ENCODE peak calls at places on chromosome 5, in six cellular contexts. H is transverse colon, K is SK-N-SH, Q is GM12878, C is A549, O is ovary. N is an unnamed sample.

GRCh38 chr5:1704676-1705075 is 95.0 kb downstream of the MRPL36 start:
- DNase-seq in H (no peak), K (no peak), Q (no peak), C (no peak), O (no peak), N (peak)

GRCh38 chr5:169253071-169253470 is 47.9 kb downstream of the SLIT3 start:
- DNase-seq in H (no peak), K (no peak), Q (no peak), C (no peak), O (no peak), N (peak)

GRCh38 chr5:65037845-65038815 is 269.4 kb downstream of the CWC27 start:
- DNase-seq in H (peak), K (no peak), Q (no peak), C (peak), O (no peak), N (no peak)

GRCh38 chr5:80739487-80739886 is 84.7 kb upstream of the DHFR start:
- DNase-seq in H (no peak), K (no peak), Q (no peak), C (no peak), O (no peak), N (no peak)

GRCh38 chr5:150138551-150139265 is 16.9 kb downstream of the PDGFRB start:
- DNase-seq in H (no peak), K (peak), Q (no peak), C (no peak), O (peak), N (no peak)

GRCh38 chr5:150624334-150625163 is 15.9 kb upstream of the SYNPO start:
- DNase-seq in H (peak), K (peak), Q (no peak), C (no peak), O (no peak), N (no peak)

GRCh38 chr5:101543780-101544179 is 640.7 kb upstream of the ST8SIA4 start:
- DNase-seq in H (no peak), K (no peak), Q (no peak), C (peak), O (no peak), N (no peak)

GRCh38 chr5:122099060-122099790 is 21.2 kb upstream of the LOX start:
- DNase-seq in H (no peak), K (no peak), Q (no peak), C (peak), O (no peak), N (no peak)

GRCh38 chr5:57692582-57693487 is 210.2 kb upstream of the ACTBL2 start:
- DNase-seq in H (peak), K (no peak), Q (no peak), C (peak), O (peak), N (no peak)

GRCh38 chr5:28310696-28311095 is 1272.3 kb upstream of the CDH9 start:
- DNase-seq in H (no peak), K (no peak), Q (no peak), C (no peak), O (no peak), N (no peak)

GRCh38 chr5:14896091-14896490 is 24.5 kb upstream of the ANKH start:
- DNase-seq in H (peak), K (no peak), Q (no peak), C (no peak), O (no peak), N (no peak)

GRCh38 chr5:112419596-112420110 is 576 bp upstream of the EPB41L4A start:
- DNase-seq in H (peak), K (peak), Q (no peak), C (peak), O (peak), N (no peak)

GRCh38 chr5:62460578-62460983 is 48.0 kb downstream of the IPO11 start:
- DNase-seq in H (no peak), K (peak), Q (no peak), C (peak), O (no peak), N (no peak)

GRCh38 chr5:114857951-114858401 is 311.7 kb downstream of the TRIM36 start:
- DNase-seq in H (no peak), K (no peak), Q (no peak), C (no peak), O (no peak), N (no peak)

GRCh38 chr5:172920447-172920849 is 38.8 kb upstream of the RPL26L1 start:
- DNase-seq in H (no peak), K (no peak), Q (no peak), C (peak), O (no peak), N (no peak)
- TF ChIP-seq EP300 in H (peak), K (no peak), Q (no peak), C (peak), O (no peak), N (peak)

GRCh38 chr5:17432571-17432970 is 65.5 kb upstream of the TAF11L2 start:
- DNase-seq in H (no peak), K (no peak), Q (no peak), C (no peak), O (no peak), N (no peak)

GRCh38 chr5:17428176-17428800 is 69.7 kb upstream of the TAF11L2 start:
- DNase-seq in H (no peak), K (no peak), Q (no peak), C (no peak), O (no peak), N (no peak)

GRCh38 chr5:17431272-17432050 is 66.6 kb upstream of the TAF11L2 start:
- DNase-seq in H (no peak), K (no peak), Q (no peak), C (no peak), O (no peak), N (no peak)

GRCh38 chr5:17426104-17426739 is 71.8 kb upstream of the TAF11L2 start:
- DNase-seq in H (no peak), K (no peak), Q (peak), C (no peak), O (no peak), N (no peak)

GRCh38 chr5:17429353-17429752 is 68.7 kb upstream of the TAF11L2 start:
- DNase-seq in H (no peak), K (no peak), Q (no peak), C (no peak), O (no peak), N (no peak)
- TF ChIP-seq EP300 in H (no peak), K (no peak), Q (no peak), C (no peak), O (no peak), N (no peak)

DNA sequence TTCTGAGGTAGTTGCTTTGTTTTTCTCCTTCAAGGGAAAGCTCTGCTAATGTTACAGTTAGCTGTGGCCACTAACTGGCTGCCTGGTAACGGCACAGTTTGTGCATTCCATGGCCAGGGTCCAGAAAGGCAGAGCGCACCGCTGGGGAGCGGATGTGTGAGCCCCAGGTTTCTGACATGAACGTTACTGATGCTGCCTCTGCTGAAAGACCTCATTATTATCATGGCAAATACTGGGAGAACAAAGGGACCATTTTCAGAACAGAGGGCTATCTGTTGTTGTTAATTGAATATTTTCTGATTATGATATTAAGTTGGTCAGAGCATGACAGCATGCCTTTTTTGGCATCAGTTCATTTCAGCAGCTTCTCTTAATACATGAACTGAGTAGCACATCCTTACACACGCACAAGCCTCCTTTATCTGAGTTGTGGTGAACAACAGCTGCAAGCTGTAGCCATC is 134.1 kb downstream of the NUDT12 start:
- DNase-seq in H (no peak), K (no peak), Q (no peak), C (no peak), O (no peak), N (no peak)
- TF ChIP-seq EP300 in H (no peak), K (peak), Q (no peak), C (no peak), O (no peak), N (no peak)

GRCh38 chr5:172177232-172177631 is 10.8 kb downstream of the STK10 start:
- DNase-seq in H (no peak), K (no peak), Q (no peak), C (no peak), O (no peak), N (no peak)

GRCh38 chr5:172175263-172175719 is 12.7 kb downstream of the STK10 start:
- DNase-seq in H (peak), K (no peak), Q (peak), C (no peak), O (no peak), N (no peak)

GRCh38 chr5:172179032-172179989 is 8.7 kb downstream of the STK10 start:
- DNase-seq in H (peak), K (no peak), Q (peak), C (no peak), O (no peak), N (no peak)

GRCh38 chr5:172180936-172181335 is 7.1 kb downstream of the STK10 start:
- DNase-seq in H (no peak), K (no peak), Q (no peak), C (no peak), O (no peak), N (no peak)

DNA sequence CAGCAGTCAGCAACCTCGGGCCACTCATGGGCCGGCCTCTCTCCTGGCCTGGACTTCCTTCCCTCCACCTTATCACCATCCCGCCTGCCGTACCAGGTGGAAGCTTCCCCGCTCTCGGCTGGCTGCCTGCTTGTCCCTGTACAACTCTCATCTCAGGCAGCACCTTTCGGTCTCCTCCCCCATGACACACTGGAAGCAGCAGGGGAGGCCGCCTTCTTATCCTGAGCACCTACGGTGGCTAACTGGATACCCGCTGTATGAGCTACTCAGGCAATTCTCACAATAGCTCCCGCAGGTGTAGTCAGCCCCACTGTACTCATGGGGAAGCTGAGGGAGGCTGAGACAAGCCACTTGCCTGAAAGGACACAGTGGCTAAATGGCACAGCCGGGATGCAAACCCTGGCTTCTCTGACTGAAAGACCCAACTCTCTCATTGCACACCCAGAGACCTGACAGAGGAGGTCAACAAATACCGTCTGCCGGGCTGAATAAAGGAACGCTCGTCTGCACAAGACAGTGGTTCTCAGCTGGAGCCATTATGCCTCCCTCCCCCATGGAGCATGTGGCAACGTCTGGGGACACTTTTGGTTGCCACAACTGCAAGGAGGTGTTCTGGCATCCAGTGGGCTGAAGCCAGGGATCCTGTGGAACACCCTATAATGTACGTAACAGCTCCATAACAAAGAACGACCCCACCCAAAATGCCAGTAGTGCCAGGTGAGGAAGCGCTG is 9.6 kb downstream of the STK10 start:
- DNase-seq in H (no peak), K (no peak), Q (no peak), C (no peak), O (no peak), N (no peak)
- TF ChIP-seq EP300 in H (no peak), K (no peak), Q (no peak), C (no peak), O (no peak), N (no peak)

N was measured in esophagus muscularis mucosa.